ENCODE peak calls at places on chromosomes 4 and X, in five cellular contexts. W is tibial nerve, N is MM.1S, C is thoracic aorta, Q is GM23338. B is an unnamed sample.
A peak's percentile ranks its signal among the peaks of the same experiment; 100 is the strongest.

GRCh38 chr4:145525291-145525740 is 43.7 kb downstream of the SMAD1 start:
- DNase-seq in N (no peak), Q (no peak), C (no peak), W (no peak), B (no peak)

GRCh38 chr4:85495621-85496020 is 20.7 kb downstream of the ARHGAP24 start:
- DNase-seq in N (no peak), C (no peak), W (no peak), Q (no peak), B (no peak)

GRCh38 chrX:39848243-39848642 is 249.5 kb downstream of the BCOR start:
- DNase-seq in C (no peak), N (no peak), Q (no peak), W (no peak), B (no peak)

GRCh38 chrX:46198858-46199257 is 346.4 kb downstream of the ZNF674 start:
- DNase-seq in Q (no peak), N (no peak), C (no peak), W (no peak), B (no peak)

GRCh38 chrX:41922125-41922521 is 1.2 kb downstream of the CASK start:
- DNase-seq in W (no peak), Q (no peak), C (no peak), N (no peak), B (no peak)

GRCh38 chrX:15114865-15115566 is 154.9 kb downstream of the ASB9 start:
- DNase-seq in W (no peak), C (no peak), Q (peak; percentile 5), N (no peak), B (no peak)

GRCh38 chrX:31057291-31057690 is 14.6 kb downstream of the FTHL17 start:
- DNase-seq in Q (no peak), N (no peak), W (no peak), C (no peak), B (no peak)

GRCh38 chr4:77619408-77619807 is 13.8 kb downstream of the CXCL13 start:
- DNase-seq in Q (no peak), W (no peak), N (peak; percentile 29), C (no peak), B (no peak)

GRCh38 chr4:136319789-136320470 is 1212.4 kb downstream of the PCDH18 start:
- DNase-seq in Q (no peak), N (no peak), W (no peak), C (no peak), B (no peak)

GRCh38 chr4:56701644-56702043 is 20.5 kb upstream of the HOPX start:
- DNase-seq in W (no peak), N (peak; percentile 44), Q (no peak), C (no peak), B (no peak)

GRCh38 chrX:11406109-11406755 is 113.0 kb downstream of the AMELX start:
- DNase-seq in N (no peak), W (no peak), Q (no peak), C (no peak), B (no peak)

GRCh38 chr4:3135155-3136011 is 60.9 kb downstream of the HTT start:
- DNase-seq in W (no peak), Q (no peak), N (peak; percentile 22), C (no peak), B (no peak)

GRCh38 chrX:105136786-105137185 is 83.7 kb downstream of the TEX13A start:
- DNase-seq in Q (no peak), N (no peak), C (no peak), W (no peak), B (no peak)

GRCh38 chr4:120749445-120750151 is 172.9 kb downstream of the PRDM5 start:
- DNase-seq in C (no peak), Q (no peak), N (peak; percentile 99), W (no peak), B (no peak)

GRCh38 chr4:136392576-136392975 is 1139.7 kb downstream of the PCDH18 start:
- DNase-seq in Q (no peak), N (no peak), C (no peak), W (no peak), B (no peak)

GRCh38 chrX:102712216-102712966 is at the start of gene GPRASP2:
- DNase-seq in C (no peak), N (no peak), W (no peak), Q (peak; percentile 58), B (no peak)

GRCh38 chr4:138233313-138233712 is 8.8 kb downstream of the SLC7A11 start:
- DNase-seq in Q (no peak), N (no peak), W (no peak), C (no peak), B (no peak)

GRCh38 chrX:39196192-39197102 is 395.2 kb downstream of the MID1IP1 start:
- DNase-seq in N (peak; percentile 91), C (no peak), Q (peak; percentile 6), W (peak; percentile 13), B (peak; percentile 23)

GRCh38 chrX:97397371-97397770 is 513.7 kb downstream of the RPA4 start:
- DNase-seq in W (no peak), C (no peak), N (peak; percentile 29), Q (no peak), B (no peak)

GRCh38 chrX:149511081-149511480 is 6.0 kb upstream of the IDS start:
- DNase-seq in W (no peak), C (no peak), N (no peak), Q (no peak), B (no peak)

GRCh38 chr4:82275431-82276423 is 98.1 kb downstream of the HNRNPD start:
- DNase-seq in N (no peak), W (no peak), Q (peak; percentile 66), C (no peak), B (no peak)

GRCh38 chr4:162163892-162164759 is at the start of gene FSTL5:
- DNase-seq in N (peak; percentile 86), W (peak; percentile 38), Q (peak; percentile 99), C (peak; percentile 1), B (no peak)

GRCh38 chr4:687975-688694 is 816 bp downstream of the SLC49A3 start:
- DNase-seq in Q (peak; percentile 77), C (no peak), N (no peak), W (no peak), B (no peak)

GRCh38 chr4:53507671-53508286 is 83.5 kb downstream of the LNX1 start:
- DNase-seq in Q (no peak), W (peak; percentile 49), C (peak; percentile 78), N (no peak), B (no peak)

GRCh38 chr4:104728380-104729122 is 233.9 kb upstream of the CXXC4 start:
- DNase-seq in N (no peak), C (no peak), Q (no peak), W (no peak), B (no peak)

GRCh38 chrX:52574416-52575275 is 57.8 kb upstream of the XAGE1B start:
- DNase-seq in N (peak; percentile 31), Q (peak; percentile 80), W (no peak), C (no peak), B (no peak)

GRCh38 chr4:183691897-183692296 is 32.8 kb downstream of the TRAPPC11 start:
- DNase-seq in W (no peak), C (no peak), Q (no peak), N (no peak), B (no peak)

GRCh38 chr4:189081831-189082230 is 858.8 kb upstream of the FRG1 start:
- DNase-seq in N (no peak), C (no peak), Q (no peak), W (no peak), B (no peak)

GRCh38 chr4:63728480-63729177 is 680.6 kb downstream of the TECRL start:
- DNase-seq in W (no peak), Q (peak; percentile 44), C (no peak), N (no peak), B (no peak)

GRCh38 chr4:132180020-132180427 is 969.1 kb upstream of the PCDH10 start:
- DNase-seq in Q (no peak), N (no peak), W (no peak), C (no peak), B (no peak)

DNA sequence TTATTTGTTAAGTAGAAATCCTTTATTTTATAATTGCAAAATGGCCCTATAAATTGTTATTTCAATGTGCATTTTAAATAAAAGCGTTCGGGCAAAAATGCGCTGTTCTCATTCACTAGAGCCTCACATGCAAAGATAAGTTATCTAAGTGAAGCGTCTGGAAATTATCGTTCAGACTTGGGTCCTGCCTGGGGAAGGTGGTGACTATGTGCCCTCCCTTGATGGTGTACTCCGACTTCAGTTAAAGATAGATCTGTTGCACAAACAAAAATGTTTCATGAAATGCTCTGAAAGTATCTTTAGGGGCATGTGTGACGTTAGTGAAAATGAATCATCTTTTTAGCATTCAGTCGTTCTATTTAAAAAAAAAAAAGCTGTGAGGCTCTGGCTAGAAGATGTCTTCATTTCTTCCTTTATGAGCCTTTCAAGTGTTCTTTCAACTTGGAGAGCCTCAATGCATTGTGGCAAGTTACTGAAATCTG is 82.8 kb downstream of the AFF1 start:
- DNase-seq in W (no peak), Q (no peak), C (no peak), N (no peak), B (no peak)
- H3K4me1 ChIP-seq in W (no peaks in the 10 kb centered on the region), Q (peaks cover 51% of the 10 kb centered on the region), C (peaks cover 47% of the 10 kb centered on the region), N (peaks cover 34% of the 10 kb centered on the region), B (peaks cover 6% of the 10 kb centered on the region)

GRCh38 chrX:119941336-119941735 is 2.2 kb downstream of the NKAP start:
- DNase-seq in N (no peak), W (no peak), C (no peak), Q (no peak), B (no peak)
- H3K4me1 ChIP-seq in N (no peaks in the 10 kb centered on the region), W (no peaks in the 10 kb centered on the region), C (peaks cover 3% of the 10 kb centered on the region), Q (no peaks in the 10 kb centered on the region), B (peaks cover 5% of the 10 kb centered on the region)

GRCh38 chr4:83389756-83390505 is 55.3 kb upstream of the HPSE start:
- DNase-seq in C (no peak), W (no peak), N (no peak), Q (peak; percentile 58), B (no peak)

GRCh38 chr4:83390965-83391364 is 56.3 kb upstream of the HPSE start:
- DNase-seq in N (no peak), C (no peak), Q (no peak), W (no peak), B (no peak)

GRCh38 chr4:83389037-83389755 is 54.5 kb upstream of the HPSE start:
- DNase-seq in Q (no peak), N (peak; percentile 36), C (no peak), W (no peak), B (no peak)

GRCh38 chr4:83386931-83387897 is 52.6 kb upstream of the HPSE start:
- DNase-seq in W (no peak), C (no peak), Q (peak; percentile 47), N (no peak), B (no peak)

GRCh38 chr4:83387922-83388676 is 53.5 kb upstream of the HPSE start:
- DNase-seq in W (no peak), C (no peak), Q (peak; percentile 40), N (no peak), B (no peak)
- H3K4me1 ChIP-seq in W (no peaks in the 10 kb centered on the region), C (no peaks in the 10 kb centered on the region), Q (peaks cover 41% of the 10 kb centered on the region), N (peaks cover 16% of the 10 kb centered on the region), B (peaks cover 7% of the 10 kb centered on the region)

GRCh38 chr4:8474856-8475255 is 34.3 kb downstream of the TRMT44 start:
- DNase-seq in C (no peak), Q (no peak), W (no peak), N (no peak), B (no peak)
- H3K4me1 ChIP-seq in C (peaks cover 20% of the 10 kb centered on the region), Q (no peaks in the 10 kb centered on the region), W (no peaks in the 10 kb centered on the region), N (no peaks in the 10 kb centered on the region), B (no peaks in the 10 kb centered on the region)

GRCh38 chr4:41146196-41146595 is 68.1 kb downstream of the APBB2 start:
- DNase-seq in Q (no peak), N (no peak), W (no peak), C (no peak), B (no peak)
- H3K4me1 ChIP-seq in Q (peaks cover 25% of the 10 kb centered on the region), N (peaks cover 21% of the 10 kb centered on the region), W (no peaks in the 10 kb centered on the region), C (peaks cover 57% of the 10 kb centered on the region), B (no peaks in the 10 kb centered on the region)